ENCODE peak calls at places on chromosomes 13 and 19, in seven cellular contexts. K is dermis microvascular lymphatic vessel endothelial cell; W is stimulated activated CD4-positive, alpha-beta T cell treated with anti-CD3 and anti-CD28 coated beads, Interleukin-1b, Interleukin-23, amount 100 ng/mL, for 1 hour; A is kidney; N is GM12865; S is central memory CD8-positive, alpha-beta T cell; Y is activated naive CD4-positive, alpha-beta T cell treated with anti-CD3 and anti-CD28 coated beads, Interleukin-2, amount 50 U/mL, for 16 hours. C is an unnamed sample.

GRCh38 chr19:51546650-51547396 is 15.4 kb upstream of the SIGLEC6 start:
- DNase-seq in K (peak), W (no peak), A (no peak), N (no peak), S (no peak), Y (no peak), C (no peak)

GRCh38 chr13:78742659-78743058 is 83.7 kb upstream of the OBI1 start:
- DNase-seq in K (no peak), W (no peak), A (no peak), N (no peak), S (no peak), Y (no peak), C (peak)

GRCh38 chr19:50380137-50380536 is 3.9 kb downstream of the NR1H2 start:
- DNase-seq in K (no peak), W (no peak), A (no peak), N (no peak), S (no peak), Y (no peak), C (no peak)

GRCh38 chr13:110436276-110436675 is 125.2 kb downstream of the RAB20 start:
- DNase-seq in K (no peak), W (no peak), A (no peak), N (no peak), S (no peak), Y (no peak), C (no peak)

GRCh38 chr19:36686365-36687213 is 823 bp upstream of the ZNF567 start:
- DNase-seq in K (no peak), W (no peak), A (peak), N (no peak), S (no peak), Y (no peak), C (no peak)

GRCh38 chr19:16259385-16260159 is 61.9 kb downstream of the AP1M1 start:
- DNase-seq in K (no peak), W (no peak), A (peak), N (peak), S (no peak), Y (no peak), C (no peak)

GRCh38 chr19:15666883-15667282 is 6.0 kb upstream of the CYP4F12 start:
- DNase-seq in K (no peak), W (no peak), A (no peak), N (no peak), S (no peak), Y (no peak), C (no peak)

GRCh38 chr19:4676955-4677731 is 7.0 kb upstream of the MYDGF start:
- DNase-seq in K (peak), W (no peak), A (no peak), N (peak), S (no peak), Y (no peak), C (peak)

GRCh38 chr13:94925263-94925662 is 212.9 kb upstream of the SOX21 start:
- DNase-seq in K (no peak), W (no peak), A (no peak), N (no peak), S (no peak), Y (no peak), C (no peak)

GRCh38 chr13:114099918-114100445 is 32.4 kb downstream of the RASA3 start:
- DNase-seq in K (no peak), W (no peak), A (peak), N (no peak), S (no peak), Y (peak), C (no peak)

GRCh38 chr19:4970558-4971423 is 1.9 kb downstream of the KDM4B start:
- DNase-seq in K (peak), W (no peak), A (no peak), N (peak), S (no peak), Y (no peak), C (no peak)

GRCh38 chr19:6415592-6416190 is 8.9 kb downstream of the KHSRP start:
- DNase-seq in K (no peak), W (no peak), A (no peak), N (no peak), S (no peak), Y (no peak), C (no peak)

GRCh38 chr13:21557995-21558394 is 46.0 kb downstream of the MICU2 start:
- DNase-seq in K (peak), W (no peak), A (no peak), N (peak), S (no peak), Y (no peak), C (no peak)

GRCh38 chr13:101059803-101060202 is 356.5 kb downstream of the NALCN start:
- DNase-seq in K (no peak), W (no peak), A (no peak), N (no peak), S (no peak), Y (no peak), C (no peak)

GRCh38 chr13:22740264-22740663 is 440.5 kb upstream of the SGCG start:
- DNase-seq in K (no peak), W (no peak), A (no peak), N (no peak), S (no peak), Y (no peak), C (peak)

GRCh38 chr19:55373993-55374757 is 2.5 kb upstream of the TMEM190 start:
- DNase-seq in K (no peak), W (no peak), A (peak), N (no peak), S (no peak), Y (no peak), C (no peak)